ENCODE peak calls at places on chromosomes 3 and 15, in six cellular contexts. R is NCI-H345; N is AG20443; L is stimulated activated CD8-positive, alpha-beta memory T cell treated with anti-CD3 and anti-CD28 coated beads, Interleukin-4, amount 100 ng/mL, for 1 hour; P is hippocampal formation; W is HTR-8/SVneo. V is an unnamed sample.

GRCh38 chr3:23809840-23810341 is 4.1 kb downstream of the UBE2E1 start:
- DNase-seq in R (no peak), N (no peak), L (no peak), P (no peak), W (no peak), V (peak; percentile 53)

GRCh38 chr15:91849749-91850161 is 3.8 kb upstream of the SLCO3A1 start:
- DNase-seq in R (no peak), N (peak; percentile 59), L (no peak), P (no peak), W (peak; percentile 22), V (peak; percentile 67)

GRCh38 chr3:117793684-117794304 is 1084.2 kb downstream of the TUSC7 start:
- DNase-seq in R (no peak), N (no peak), L (no peak), P (no peak), W (no peak), V (peak; percentile 30)

GRCh38 chr3:71585126-71585525 is 1.6 kb upstream of the FOXP1 start:
- DNase-seq in R (no peak), N (no peak), L (no peak), P (no peak), W (no peak), V (no peak)

GRCh38 chr15:27234593-27234992 is 263.6 kb downstream of the GABRG3 start:
- DNase-seq in R (peak; percentile 34), N (no peak), L (no peak), P (no peak), W (no peak), V (no peak)

GRCh38 chr3:138042043-138042442 is 32.1 kb downstream of the CLDN18 start:
- DNase-seq in R (no peak), N (peak; percentile 70), L (no peak), P (no peak), W (no peak), V (no peak)

GRCh38 chr3:67044955-67045354 is 46.8 kb downstream of the KBTBD8 start:
- DNase-seq in R (no peak), N (peak; percentile 9), L (no peak), P (no peak), W (no peak), V (peak; percentile 46)

GRCh38 chr15:64009798-64010241 is 36.5 kb downstream of the DAPK2 start:
- DNase-seq in R (no peak), N (peak; percentile 40), L (peak; percentile 9), P (no peak), W (no peak), V (no peak)

V was measured in GM23338.